ENCODE peak calls at places on chromosomes 6 and 20, in seven cellular contexts. One of them, this sample, is unnamed.

GRCh38 chr6:23244300-23244699 is 674.9 kb downstream of the HDGFL1 start:
- DNase-seq in neural crest cell: no peak
- DNase-seq in Panc1: no peak
- DNase-seq in BJ: no peak
- DNase-seq in body of pancreas: no peak
- DNase-seq in spleen: no peak
- DNase-seq in kidney epithelial cell: peak
- DNase-seq in this sample: no peak

GRCh38 chr6:31811645-31812044 is 3.4 kb downstream of the HSPA1L start:
- DNase-seq in neural crest cell: no peak
- DNase-seq in Panc1: no peak
- DNase-seq in BJ: no peak
- DNase-seq in body of pancreas: no peak
- DNase-seq in spleen: no peak
- DNase-seq in kidney epithelial cell: no peak
- DNase-seq in this sample: no peak

GRCh38 chr6:163137036-163137435 is 277.5 kb upstream of the QKI start:
- DNase-seq in neural crest cell: no peak
- DNase-seq in Panc1: no peak
- DNase-seq in BJ: no peak
- DNase-seq in body of pancreas: no peak
- DNase-seq in spleen: no peak
- DNase-seq in kidney epithelial cell: no peak
- DNase-seq in this sample: no peak

GRCh38 chr6:31597006-31597405 is 4.2 kb upstream of the NCR3 start:
- DNase-seq in neural crest cell: no peak
- DNase-seq in Panc1: no peak
- DNase-seq in BJ: no peak
- DNase-seq in body of pancreas: no peak
- DNase-seq in spleen: no peak
- DNase-seq in kidney epithelial cell: no peak
- DNase-seq in this sample: no peak

GRCh38 chr20:61748376-61748775 is 317.3 kb downstream of the TAF4 start:
- DNase-seq in neural crest cell: no peak
- DNase-seq in Panc1: no peak
- DNase-seq in BJ: no peak
- DNase-seq in body of pancreas: no peak
- DNase-seq in spleen: no peak
- DNase-seq in kidney epithelial cell: no peak
- DNase-seq in this sample: no peak

GRCh38 chr6:42259286-42259685 is 41.6 kb upstream of the MRPS10 start:
- DNase-seq in neural crest cell: no peak
- DNase-seq in Panc1: no peak
- DNase-seq in BJ: no peak
- DNase-seq in body of pancreas: no peak
- DNase-seq in spleen: no peak
- DNase-seq in kidney epithelial cell: no peak
- DNase-seq in this sample: no peak

GRCh38 chr6:105781905-105782304 is 304.2 kb upstream of the PRDM1 start:
- DNase-seq in neural crest cell: no peak
- DNase-seq in Panc1: no peak
- DNase-seq in BJ: no peak
- DNase-seq in body of pancreas: no peak
- DNase-seq in spleen: no peak
- DNase-seq in kidney epithelial cell: no peak
- DNase-seq in this sample: no peak

GRCh38 chr6:149963462-149964242 is at the start of gene ULBP1:
- DNase-seq in neural crest cell: peak
- DNase-seq in Panc1: peak
- DNase-seq in BJ: peak
- DNase-seq in body of pancreas: peak
- DNase-seq in spleen: peak
- DNase-seq in kidney epithelial cell: no peak
- DNase-seq in this sample: peak

GRCh38 chr6:40436685-40437604 is 150.2 kb downstream of the LRFN2 start:
- DNase-seq in neural crest cell: no peak
- DNase-seq in Panc1: no peak
- DNase-seq in BJ: no peak
- DNase-seq in body of pancreas: no peak
- DNase-seq in spleen: no peak
- DNase-seq in kidney epithelial cell: no peak
- DNase-seq in this sample: no peak

GRCh38 chr6:15504040-15504491 is 158.8 kb downstream of the DTNBP1 start:
- DNase-seq in neural crest cell: no peak
- DNase-seq in Panc1: no peak
- DNase-seq in BJ: no peak
- DNase-seq in body of pancreas: no peak
- DNase-seq in spleen: peak
- DNase-seq in kidney epithelial cell: no peak
- DNase-seq in this sample: no peak

GRCh38 chr20:15889073-15889923 is 684.0 kb downstream of the KIF16B start:
- DNase-seq in neural crest cell: no peak
- DNase-seq in Panc1: no peak
- DNase-seq in BJ: no peak
- DNase-seq in body of pancreas: no peak
- DNase-seq in spleen: no peak
- DNase-seq in kidney epithelial cell: no peak
- DNase-seq in this sample: no peak

GRCh38 chr6:291148-291696 is 1.1 kb upstream of the DUSP22 start:
- DNase-seq in neural crest cell: no peak
- DNase-seq in Panc1: no peak
- DNase-seq in BJ: no peak
- DNase-seq in body of pancreas: peak
- DNase-seq in spleen: peak
- DNase-seq in kidney epithelial cell: no peak
- DNase-seq in this sample: peak

GRCh38 chr20:32544260-32544722 is 40.8 kb downstream of the NOL4L start:
- DNase-seq in neural crest cell: no peak
- DNase-seq in Panc1: no peak
- DNase-seq in BJ: no peak
- DNase-seq in body of pancreas: no peak
- DNase-seq in spleen: no peak
- DNase-seq in kidney epithelial cell: no peak
- DNase-seq in this sample: no peak

GRCh38 chr6:113530769-113531168 is 326.4 kb upstream of the MARCKS start:
- DNase-seq in neural crest cell: peak
- DNase-seq in Panc1: peak
- DNase-seq in BJ: no peak
- DNase-seq in body of pancreas: no peak
- DNase-seq in spleen: no peak
- DNase-seq in kidney epithelial cell: peak
- DNase-seq in this sample: no peak

GRCh38 chr20:17617212-17617867 is 47.5 kb downstream of the DSTN start:
- DNase-seq in neural crest cell: peak
- DNase-seq in Panc1: peak
- DNase-seq in BJ: no peak
- DNase-seq in body of pancreas: peak
- DNase-seq in spleen: peak
- DNase-seq in kidney epithelial cell: no peak
- DNase-seq in this sample: peak

GRCh38 chr6:16850332-16851022 is 89.2 kb upstream of the ATXN1 start:
- DNase-seq in neural crest cell: no peak
- DNase-seq in Panc1: no peak
- DNase-seq in BJ: no peak
- DNase-seq in body of pancreas: no peak
- DNase-seq in spleen: no peak
- DNase-seq in kidney epithelial cell: no peak
- DNase-seq in this sample: no peak

GRCh38 chr20:919491-919916 is 3.4 kb upstream of the ANGPT4 start:
- DNase-seq in neural crest cell: no peak
- DNase-seq in Panc1: no peak
- DNase-seq in BJ: no peak
- DNase-seq in body of pancreas: no peak
- DNase-seq in spleen: no peak
- DNase-seq in kidney epithelial cell: no peak
- DNase-seq in this sample: no peak

DNA sequence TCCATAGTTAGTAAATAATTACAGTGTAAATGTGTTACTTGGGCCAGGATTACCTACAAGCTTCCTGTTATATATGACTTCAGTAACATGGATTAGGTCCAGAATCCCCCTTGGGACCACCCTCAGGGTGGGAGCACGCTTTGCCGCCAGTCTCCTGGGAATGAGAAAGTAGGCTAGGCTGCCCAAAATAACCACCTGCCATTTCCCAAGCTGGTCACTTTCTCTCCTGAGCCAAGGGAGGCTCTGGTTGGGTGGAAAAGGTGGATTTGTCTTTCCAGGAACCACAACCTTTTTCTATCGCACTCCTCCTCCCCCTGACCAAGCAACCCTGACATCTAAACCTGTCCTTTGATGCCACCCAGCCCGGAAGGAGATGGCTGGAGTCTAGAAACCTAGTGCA is 9.6 kb upstream of the RIMS4 start:
- DNase-seq in neural crest cell: no peak
- DNase-seq in Panc1: no peak
- DNase-seq in BJ: no peak
- DNase-seq in body of pancreas: no peak
- DNase-seq in spleen: no peak
- DNase-seq in kidney epithelial cell: no peak
- DNase-seq in this sample: no peak
- TF ChIP-seq CTCF in neural crest cell: no peak
- TF ChIP-seq CTCF in Panc1: no peak
- TF ChIP-seq CTCF in BJ: no peak
- TF ChIP-seq CTCF in body of pancreas: no peak
- TF ChIP-seq CTCF in spleen: no peak
- TF ChIP-seq CTCF in kidney epithelial cell: no peak
- TF ChIP-seq CTCF in this sample: no peak

GRCh38 chr6:143536866-143537691 is 25.6 kb upstream of the FUCA2 start:
- DNase-seq in neural crest cell: peak
- DNase-seq in Panc1: peak
- DNase-seq in BJ: no peak
- DNase-seq in body of pancreas: peak
- DNase-seq in spleen: peak
- DNase-seq in kidney epithelial cell: no peak
- DNase-seq in this sample: peak
- TF ChIP-seq CTCF in neural crest cell: peak
- TF ChIP-seq CTCF in Panc1: peak
- TF ChIP-seq CTCF in BJ: peak
- TF ChIP-seq CTCF in body of pancreas: peak
- TF ChIP-seq CTCF in spleen: no peak
- TF ChIP-seq CTCF in kidney epithelial cell: peak
- TF ChIP-seq CTCF in this sample: peak

GRCh38 chr20:48313346-48313745 is 514.5 kb downstream of the PREX1 start:
- DNase-seq in neural crest cell: no peak
- DNase-seq in Panc1: no peak
- DNase-seq in BJ: no peak
- DNase-seq in body of pancreas: no peak
- DNase-seq in spleen: no peak
- DNase-seq in kidney epithelial cell: no peak
- DNase-seq in this sample: no peak

GRCh38 chr20:48314925-48315592 is 512.7 kb downstream of the PREX1 start:
- DNase-seq in neural crest cell: no peak
- DNase-seq in Panc1: no peak
- DNase-seq in BJ: no peak
- DNase-seq in body of pancreas: no peak
- DNase-seq in spleen: no peak
- DNase-seq in kidney epithelial cell: no peak
- DNase-seq in this sample: no peak

GRCh38 chr20:48319943-48320584 is 507.7 kb downstream of the PREX1 start:
- DNase-seq in neural crest cell: no peak
- DNase-seq in Panc1: no peak
- DNase-seq in BJ: no peak
- DNase-seq in body of pancreas: no peak
- DNase-seq in spleen: no peak
- DNase-seq in kidney epithelial cell: no peak
- DNase-seq in this sample: no peak

GRCh38 chr20:48321271-48321670 is 506.5 kb downstream of the PREX1 start:
- DNase-seq in neural crest cell: no peak
- DNase-seq in Panc1: no peak
- DNase-seq in BJ: no peak
- DNase-seq in body of pancreas: no peak
- DNase-seq in spleen: no peak
- DNase-seq in kidney epithelial cell: no peak
- DNase-seq in this sample: no peak

GRCh38 chr20:48317578-48317977 is 510.2 kb downstream of the PREX1 start:
- DNase-seq in neural crest cell: no peak
- DNase-seq in Panc1: no peak
- DNase-seq in BJ: no peak
- DNase-seq in body of pancreas: no peak
- DNase-seq in spleen: no peak
- DNase-seq in kidney epithelial cell: no peak
- DNase-seq in this sample: no peak
- TF ChIP-seq CTCF in neural crest cell: no peak
- TF ChIP-seq CTCF in Panc1: no peak
- TF ChIP-seq CTCF in BJ: no peak
- TF ChIP-seq CTCF in body of pancreas: no peak
- TF ChIP-seq CTCF in spleen: no peak
- TF ChIP-seq CTCF in kidney epithelial cell: no peak
- TF ChIP-seq CTCF in this sample: no peak

GRCh38 chr6:34530753-34531365 is 25.3 kb downstream of the SPDEF start:
- DNase-seq in neural crest cell: no peak
- DNase-seq in Panc1: no peak
- DNase-seq in BJ: no peak
- DNase-seq in body of pancreas: no peak
- DNase-seq in spleen: no peak
- DNase-seq in kidney epithelial cell: no peak
- DNase-seq in this sample: no peak

GRCh38 chr6:34531580-34532201 is 24.4 kb downstream of the SPDEF start:
- DNase-seq in neural crest cell: no peak
- DNase-seq in Panc1: no peak
- DNase-seq in BJ: no peak
- DNase-seq in body of pancreas: peak
- DNase-seq in spleen: peak
- DNase-seq in kidney epithelial cell: peak
- DNase-seq in this sample: no peak

GRCh38 chr6:34527751-34528670 is 28.1 kb downstream of the SPDEF start:
- DNase-seq in neural crest cell: no peak
- DNase-seq in Panc1: no peak
- DNase-seq in BJ: no peak
- DNase-seq in body of pancreas: no peak
- DNase-seq in spleen: peak
- DNase-seq in kidney epithelial cell: no peak
- DNase-seq in this sample: no peak

GRCh38 chr6:34528996-34529664 is 27.0 kb downstream of the SPDEF start:
- DNase-seq in neural crest cell: no peak
- DNase-seq in Panc1: no peak
- DNase-seq in BJ: no peak
- DNase-seq in body of pancreas: no peak
- DNase-seq in spleen: peak
- DNase-seq in kidney epithelial cell: no peak
- DNase-seq in this sample: no peak

DNA sequence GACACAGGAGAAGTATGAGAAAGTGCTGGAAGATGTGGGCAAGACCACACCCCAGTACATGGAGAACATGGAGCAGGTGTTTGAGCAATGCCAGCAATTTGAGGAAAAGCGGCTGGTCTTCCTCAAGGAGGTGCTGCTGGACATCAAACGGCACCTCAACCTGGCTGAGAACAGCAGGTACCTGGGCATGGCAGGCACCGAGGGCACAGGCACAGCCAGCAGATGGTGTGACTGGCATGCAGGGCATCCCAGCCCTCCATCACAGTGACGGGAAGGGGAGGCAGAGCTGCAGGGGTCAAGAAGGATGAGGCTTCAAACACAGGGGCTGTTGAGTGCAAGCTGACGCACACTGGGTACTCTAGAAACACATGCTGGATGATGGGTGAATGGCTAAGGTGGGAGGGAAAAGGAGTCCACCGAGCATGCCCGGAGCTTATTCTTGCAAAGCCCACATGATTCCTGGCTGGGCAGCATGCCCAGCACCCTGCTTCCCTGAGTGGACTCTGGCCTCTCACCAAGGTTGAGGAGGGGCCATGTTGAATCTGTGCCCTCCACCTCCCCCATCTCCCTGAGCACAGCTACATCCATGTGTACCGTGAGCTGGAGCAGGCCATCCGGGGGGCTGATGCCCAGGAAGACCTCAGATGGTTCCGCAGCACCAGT is 26.3 kb downstream of the SPDEF start:
- DNase-seq in neural crest cell: no peak
- DNase-seq in Panc1: no peak
- DNase-seq in BJ: no peak
- DNase-seq in body of pancreas: peak
- DNase-seq in spleen: no peak
- DNase-seq in kidney epithelial cell: no peak
- DNase-seq in this sample: no peak
- TF ChIP-seq CTCF in neural crest cell: no peak
- TF ChIP-seq CTCF in Panc1: no peak
- TF ChIP-seq CTCF in BJ: no peak
- TF ChIP-seq CTCF in body of pancreas: no peak
- TF ChIP-seq CTCF in spleen: no peak
- TF ChIP-seq CTCF in kidney epithelial cell: no peak
- TF ChIP-seq CTCF in this sample: no peak